ENCODE peak calls at places on chromosomes 13 and 19, in ten cellular contexts. One of them, this sample, is unnamed.

GRCh38 chr19:34639491-34640085 is 37.4 kb downstream of the SCGB2B2 start:
- DNase-seq in omental fat pad: no peak
- DNase-seq in AG04450: peak
- DNase-seq in AG10803: peak
- DNase-seq in T-cell: peak
- DNase-seq in breast epithelium: no peak
- DNase-seq in heart left ventricle: peak
- DNase-seq in HuH-7.5: no peak
- DNase-seq in NCI-H748 treated with DMSO at 0.1 percent for 48 hours: peak
- DNase-seq in left colon: peak
- DNase-seq in this sample: peak

GRCh38 chr19:15684828-15685227 is 11.9 kb downstream of the CYP4F12 start:
- DNase-seq in left colon: peak
- DNase-seq in NCI-H748 treated with DMSO at 0.1 percent for 48 hours: no peak
- DNase-seq in omental fat pad: no peak
- DNase-seq in AG04450: no peak
- DNase-seq in breast epithelium: no peak
- DNase-seq in AG10803: no peak
- DNase-seq in T-cell: no peak
- DNase-seq in heart left ventricle: no peak
- DNase-seq in HuH-7.5: no peak
- DNase-seq in this sample: no peak

GRCh38 chr13:74920361-74920760 is 561.6 kb downstream of the TBC1D4 start:
- DNase-seq in left colon: no peak
- DNase-seq in omental fat pad: no peak
- DNase-seq in breast epithelium: no peak
- DNase-seq in NCI-H748 treated with DMSO at 0.1 percent for 48 hours: no peak
- DNase-seq in T-cell: no peak
- DNase-seq in AG10803: no peak
- DNase-seq in heart left ventricle: no peak
- DNase-seq in HuH-7.5: no peak
- DNase-seq in AG04450: no peak
- DNase-seq in this sample: no peak

GRCh38 chr19:33273881-33274662 is 28.3 kb downstream of the CEBPA start:
- DNase-seq in breast epithelium: peak
- DNase-seq in AG10803: peak
- DNase-seq in left colon: peak
- DNase-seq in AG04450: peak
- DNase-seq in heart left ventricle: no peak
- DNase-seq in omental fat pad: peak
- DNase-seq in T-cell: no peak
- DNase-seq in NCI-H748 treated with DMSO at 0.1 percent for 48 hours: no peak
- DNase-seq in HuH-7.5: peak
- DNase-seq in this sample: peak

GRCh38 chr19:3817761-3818160 is 31.6 kb upstream of the MATK start:
- DNase-seq in breast epithelium: no peak
- DNase-seq in omental fat pad: no peak
- DNase-seq in HuH-7.5: no peak
- DNase-seq in left colon: no peak
- DNase-seq in heart left ventricle: no peak
- DNase-seq in NCI-H748 treated with DMSO at 0.1 percent for 48 hours: no peak
- DNase-seq in AG04450: no peak
- DNase-seq in AG10803: no peak
- DNase-seq in T-cell: no peak
- DNase-seq in this sample: no peak

GRCh38 chr13:34623331-34623730 is 318.7 kb upstream of the NBEA start:
- DNase-seq in AG10803: no peak
- DNase-seq in breast epithelium: no peak
- DNase-seq in HuH-7.5: no peak
- DNase-seq in heart left ventricle: no peak
- DNase-seq in left colon: no peak
- DNase-seq in NCI-H748 treated with DMSO at 0.1 percent for 48 hours: no peak
- DNase-seq in T-cell: no peak
- DNase-seq in omental fat pad: no peak
- DNase-seq in AG04450: no peak
- DNase-seq in this sample: no peak

GRCh38 chr19:29211562-29212416 is 1.2 kb downstream of the UQCRFS1 start:
- DNase-seq in AG04450: no peak
- DNase-seq in heart left ventricle: no peak
- DNase-seq in AG10803: peak
- DNase-seq in omental fat pad: no peak
- DNase-seq in breast epithelium: no peak
- DNase-seq in T-cell: no peak
- DNase-seq in NCI-H748 treated with DMSO at 0.1 percent for 48 hours: no peak
- DNase-seq in HuH-7.5: peak
- DNase-seq in left colon: peak
- DNase-seq in this sample: no peak

GRCh38 chr13:76292726-76293125 is 593.5 kb downstream of the KCTD12 start:
- DNase-seq in AG04450: no peak
- DNase-seq in omental fat pad: no peak
- DNase-seq in AG10803: no peak
- DNase-seq in heart left ventricle: no peak
- DNase-seq in left colon: no peak
- DNase-seq in breast epithelium: no peak
- DNase-seq in HuH-7.5: no peak
- DNase-seq in T-cell: no peak
- DNase-seq in NCI-H748 treated with DMSO at 0.1 percent for 48 hours: no peak
- DNase-seq in this sample: no peak

GRCh38 chr13:31946091-31946770 is 85.3 kb upstream of the FRY start:
- DNase-seq in left colon: no peak
- DNase-seq in heart left ventricle: no peak
- DNase-seq in AG10803: peak
- DNase-seq in HuH-7.5: no peak
- DNase-seq in NCI-H748 treated with DMSO at 0.1 percent for 48 hours: peak
- DNase-seq in AG04450: no peak
- DNase-seq in omental fat pad: no peak
- DNase-seq in breast epithelium: no peak
- DNase-seq in T-cell: no peak
- DNase-seq in this sample: no peak

This sample was measured in prostate gland.